ENCODE peak calls at places on chromosome 6, in six cellular contexts. H is GM12865, J is cerebellum, T is NAMALWA, E is ecto neural progenitor cell, R is IMR-90. N is an unnamed sample.

GRCh38 chr6:41455818-41456217 is 90.4 kb upstream of the FOXP4 start:
- DNase-seq in E (no peak), R (no peak), J (no peak), H (no peak), T (no peak), N (no peak)

GRCh38 chr6:157764346-157765068 is 58.5 kb upstream of the SNX9 start:
- DNase-seq in T (peak), E (no peak), R (peak), H (peak), J (no peak), N (peak)

GRCh38 chr6:125310994-125311649 is 9.4 kb upstream of the HDDC2 start:
- DNase-seq in R (peak), E (no peak), T (peak), H (peak), J (peak), N (no peak)

GRCh38 chr6:1179571-1180459 is 132.1 kb upstream of the FOXQ1 start:
- DNase-seq in J (peak), H (no peak), R (no peak), T (no peak), E (no peak), N (no peak)

GRCh38 chr6:47117314-47117713 is 75.2 kb upstream of the ADGRF1 start:
- DNase-seq in R (no peak), J (no peak), E (no peak), H (no peak), T (no peak), N (no peak)

GRCh38 chr6:155505560-155505959 is 49.9 kb upstream of the NOX3 start:
- DNase-seq in T (no peak), E (no peak), R (no peak), J (no peak), H (no peak), N (no peak)

GRCh38 chr6:11766589-11767450 is 11.8 kb downstream of the ADTRP start:
- DNase-seq in H (no peak), R (peak), J (no peak), E (no peak), T (no peak), N (no peak)

GRCh38 chr6:62286470-62286843 is 432 bp upstream of the KHDRBS2 start:
- DNase-seq in H (no peak), E (no peak), T (no peak), J (no peak), R (no peak), N (no peak)

GRCh38 chr6:116616757-116617093 is 446 bp downstream of the RSPH4A start:
- DNase-seq in H (peak), T (no peak), E (peak), R (no peak), J (no peak), N (no peak)

GRCh38 chr6:89836637-89837222 is 7.0 kb downstream of the CASP8AP2 start:
- DNase-seq in H (peak), J (no peak), R (no peak), E (no peak), T (no peak), N (no peak)

GRCh38 chr6:54892831-54893230 is 46.3 kb downstream of the FAM83B start:
- DNase-seq in E (no peak), H (no peak), T (no peak), R (peak), J (no peak), N (no peak)

GRCh38 chr6:19691465-19692167 is 145.6 kb upstream of the ID4 start:
- DNase-seq in H (no peak), E (peak), R (no peak), J (peak), T (no peak), N (no peak)

GRCh38 chr6:16752206-16752867 is 8.9 kb downstream of the ATXN1 start:
- DNase-seq in J (no peak), H (no peak), R (peak), T (no peak), E (no peak), N (no peak)

GRCh38 chr6:27073441-27073840 is 174.1 kb upstream of the PRSS16 start:
- DNase-seq in T (no peak), H (no peak), R (no peak), J (no peak), E (no peak), N (no peak)

GRCh38 chr6:136289327-136289578 is 393 bp downstream of the BCLAF1 start:
- DNase-seq in E (peak), H (peak), J (peak), R (peak), T (peak), N (peak)

GRCh38 chr6:19864285-19864684 is 27.1 kb downstream of the ID4 start:
- DNase-seq in T (no peak), R (no peak), E (no peak), H (no peak), J (no peak), N (no peak)

GRCh38 chr6:101000334-101000733 is 119.2 kb upstream of the ASCC3 start:
- DNase-seq in E (no peak), T (no peak), H (no peak), J (no peak), R (no peak), N (no peak)

GRCh38 chr6:136318676-136319075 is 29.0 kb upstream of the BCLAF1 start:
- DNase-seq in J (no peak), R (no peak), T (no peak), H (no peak), E (no peak), N (no peak)

GRCh38 chr6:117795234-117795633 is 111.8 kb upstream of the SLC35F1 start:
- DNase-seq in E (no peak), T (no peak), R (no peak), H (no peak), J (no peak), N (no peak)